ENCODE peak calls at places on chromosomes 6 and 20, in seven cellular contexts. D is NCI-H1417, G is NCI-H2029, S is A673, B is posterior cingulate gyrus, A is C1 segment of cervical spinal cord, R is right lobe of liver. T is an unnamed sample.

GRCh38 chr6:27617700-27618689 is 145.1 kb upstream of the ZNF184 start:
- DNase-seq in R (no peak), A (no peak), G (no peak), D (peak; percentile 6), B (no peak), S (peak; percentile 70), T (no peak)

GRCh38 chr6:85390105-85390728 is 59.7 kb upstream of the NT5E start:
- DNase-seq in D (no peak), G (no peak), B (no peak), A (no peak), R (peak; percentile 81), S (no peak), T (no peak)

GRCh38 chr6:168193816-168194701 is 115.0 kb upstream of the FRMD1 start:
- DNase-seq in B (no peak), S (no peak), D (no peak), A (no peak), R (no peak), G (no peak), T (no peak)

GRCh38 chr6:31711233-31711632 is 3.9 kb upstream of the LY6G6D start:
- DNase-seq in B (no peak), A (no peak), D (peak; percentile 28), S (no peak), R (peak; percentile 48), G (no peak), T (no peak)

GRCh38 chr6:42101186-42101657 is 41.2 kb downstream of the C6orf132 start:
- DNase-seq in B (no peak), D (no peak), G (no peak), A (no peak), S (no peak), R (no peak), T (no peak)

GRCh38 chr6:67633058-67633457 is 1002.0 kb upstream of the ADGRB3 start:
- DNase-seq in R (no peak), S (no peak), B (no peak), A (no peak), G (no peak), D (no peak), T (no peak)

GRCh38 chr6:11224252-11224965 is 8.1 kb downstream of the NEDD9 start:
- DNase-seq in S (no peak), A (no peak), R (no peak), D (no peak), B (no peak), G (no peak), T (peak; percentile 12)

GRCh38 chr6:159760602-159761057 is 1.2 kb upstream of the ACAT2 start:
- DNase-seq in B (no peak), G (no peak), S (peak; percentile 59), R (no peak), D (no peak), A (no peak), T (no peak)

GRCh38 chr6:293185-294174 is 1.2 kb downstream of the DUSP22 start:
- DNase-seq in D (no peak), R (no peak), S (no peak), G (no peak), B (peak; percentile 58), A (no peak), T (no peak)

GRCh38 chr6:37382954-37383353 is 29.2 kb downstream of the RNF8 start:
- DNase-seq in B (no peak), S (peak; percentile 12), D (no peak), R (no peak), G (no peak), A (no peak), T (no peak)

GRCh38 chr20:32004963-32005362 is 5.3 kb upstream of the CCM2L start:
- DNase-seq in B (no peak), A (no peak), S (no peak), G (no peak), D (no peak), R (no peak), T (no peak)

GRCh38 chr20:1800777-1801176 is 94.4 kb upstream of the SIRPA start:
- DNase-seq in R (no peak), A (no peak), D (no peak), B (no peak), S (peak; percentile 67), G (no peak), T (no peak)

GRCh38 chr6:88858455-88858854 is 105.0 kb downstream of the RNGTT start:
- DNase-seq in R (no peak), S (no peak), B (no peak), A (no peak), D (no peak), G (no peak), T (no peak)

GRCh38 chr20:6468751-6469150 is 298.7 kb upstream of the BMP2 start:
- DNase-seq in A (no peak), B (no peak), S (no peak), G (no peak), R (no peak), D (no peak), T (no peak)

GRCh38 chr20:33724439-33725094 is 4.5 kb upstream of the PXMP4 start:
- DNase-seq in A (no peak), G (no peak), S (no peak), D (no peak), B (no peak), R (peak; percentile 67), T (no peak)

GRCh38 chr6:161139766-161140553 is 133.9 kb downstream of the AGPAT4 start:
- DNase-seq in B (no peak), D (no peak), R (no peak), S (no peak), A (no peak), G (peak; percentile 83), T (no peak)

GRCh38 chr20:2900845-2901592 is 27.7 kb downstream of the PTPRA start:
- DNase-seq in A (no peak), B (no peak), R (no peak), S (no peak), D (no peak), G (no peak), T (no peak)

GRCh38 chr6:129882510-129883023 is 21.5 kb upstream of the TMEM244 start:
- DNase-seq in S (no peak), G (no peak), A (no peak), D (no peak), B (no peak), R (no peak), T (no peak)

GRCh38 chr20:24915440-24915839 is 33.6 kb upstream of the CST7 start:
- DNase-seq in R (no peak), S (no peak), D (no peak), A (no peak), B (no peak), G (no peak), T (no peak)